ENCODE peak calls at places on chromosomes 4 and X, in ten cellular contexts. One of them, this sample, is unnamed.
A peak's percentile ranks its signal among the peaks of the same experiment; 100 is the strongest.

GRCh38 chr4:55553442-55553841 is 6.7 kb upstream of the CLOCK start:
- DNase-seq in epithelial cell of esophagus: no peak
- DNase-seq in lung: peak; percentile 44
- DNase-seq in GM23338: peak; percentile 66
- DNase-seq in left ventricle myocardium inferior: no peak
- DNase-seq in fibroblast of the aortic adventitia: peak; percentile 78
- DNase-seq in OCI-LY7: peak; percentile 10
- DNase-seq in HFF-Myc: peak; percentile 32
- DNase-seq in right atrium auricular region: no peak
- DNase-seq in spleen: no peak
- DNase-seq in this sample: peak; percentile 28

GRCh38 chr4:164572877-164573279 is 181.1 kb upstream of the SMIM31 start:
- DNase-seq in left ventricle myocardium inferior: no peak
- DNase-seq in HFF-Myc: no peak
- DNase-seq in epithelial cell of esophagus: peak; percentile 84
- DNase-seq in right atrium auricular region: no peak
- DNase-seq in lung: no peak
- DNase-seq in spleen: no peak
- DNase-seq in GM23338: no peak
- DNase-seq in fibroblast of the aortic adventitia: peak; percentile 57
- DNase-seq in OCI-LY7: no peak
- DNase-seq in this sample: no peak

GRCh38 chrX:66162331-66162822 is 1.7 kb upstream of the HEPH start:
- DNase-seq in spleen: no peak
- DNase-seq in right atrium auricular region: no peak
- DNase-seq in OCI-LY7: no peak
- DNase-seq in left ventricle myocardium inferior: no peak
- DNase-seq in epithelial cell of esophagus: peak; percentile 23
- DNase-seq in lung: no peak
- DNase-seq in fibroblast of the aortic adventitia: no peak
- DNase-seq in GM23338: no peak
- DNase-seq in HFF-Myc: no peak
- DNase-seq in this sample: no peak

GRCh38 chrX:36908801-36909403 is 99.3 kb upstream of the FAM47C start:
- DNase-seq in left ventricle myocardium inferior: no peak
- DNase-seq in spleen: no peak
- DNase-seq in right atrium auricular region: no peak
- DNase-seq in OCI-LY7: peak; percentile 38
- DNase-seq in GM23338: peak; percentile 28
- DNase-seq in epithelial cell of esophagus: peak; percentile 34
- DNase-seq in fibroblast of the aortic adventitia: peak; percentile 31
- DNase-seq in HFF-Myc: no peak
- DNase-seq in lung: no peak
- DNase-seq in this sample: no peak

GRCh38 chr4:165324203-165324917 is 3.1 kb upstream of the MSMO1 start:
- DNase-seq in right atrium auricular region: no peak
- DNase-seq in GM23338: no peak
- DNase-seq in lung: no peak
- DNase-seq in OCI-LY7: no peak
- DNase-seq in epithelial cell of esophagus: no peak
- DNase-seq in HFF-Myc: no peak
- DNase-seq in fibroblast of the aortic adventitia: no peak
- DNase-seq in left ventricle myocardium inferior: no peak
- DNase-seq in spleen: no peak
- DNase-seq in this sample: no peak

GRCh38 chrX:141839856-141840255 is 1.7 kb downstream of the MAGEC3 start:
- DNase-seq in HFF-Myc: no peak
- DNase-seq in lung: no peak
- DNase-seq in right atrium auricular region: no peak
- DNase-seq in OCI-LY7: no peak
- DNase-seq in fibroblast of the aortic adventitia: no peak
- DNase-seq in left ventricle myocardium inferior: no peak
- DNase-seq in spleen: no peak
- DNase-seq in GM23338: no peak
- DNase-seq in epithelial cell of esophagus: no peak
- DNase-seq in this sample: no peak

GRCh38 chr4:137531951-137532868 is at the start of gene PCDH18:
- DNase-seq in GM23338: peak; percentile 93
- DNase-seq in right atrium auricular region: peak; percentile 94
- DNase-seq in epithelial cell of esophagus: peak; percentile 71
- DNase-seq in lung: peak; percentile 82
- DNase-seq in HFF-Myc: peak; percentile 100
- DNase-seq in left ventricle myocardium inferior: peak; percentile 85
- DNase-seq in OCI-LY7: no peak
- DNase-seq in spleen: no peak
- DNase-seq in fibroblast of the aortic adventitia: peak; percentile 99
- DNase-seq in this sample: peak; percentile 96

GRCh38 chr4:11729548-11729947 is 300.9 kb upstream of the HS3ST1 start:
- DNase-seq in HFF-Myc: no peak
- DNase-seq in OCI-LY7: no peak
- DNase-seq in fibroblast of the aortic adventitia: peak; percentile 54
- DNase-seq in right atrium auricular region: no peak
- DNase-seq in spleen: no peak
- DNase-seq in lung: no peak
- DNase-seq in GM23338: no peak
- DNase-seq in epithelial cell of esophagus: peak; percentile 61
- DNase-seq in left ventricle myocardium inferior: no peak
- DNase-seq in this sample: no peak

GRCh38 chr4:98617358-98618047 is 40.9 kb downstream of the TSPAN5 start:
- DNase-seq in GM23338: no peak
- DNase-seq in HFF-Myc: no peak
- DNase-seq in OCI-LY7: no peak
- DNase-seq in lung: no peak
- DNase-seq in epithelial cell of esophagus: no peak
- DNase-seq in fibroblast of the aortic adventitia: no peak
- DNase-seq in spleen: no peak
- DNase-seq in right atrium auricular region: no peak
- DNase-seq in left ventricle myocardium inferior: no peak
- DNase-seq in this sample: no peak

GRCh38 chr4:98615991-98616390 is 42.4 kb downstream of the TSPAN5 start:
- DNase-seq in left ventricle myocardium inferior: no peak
- DNase-seq in lung: no peak
- DNase-seq in spleen: no peak
- DNase-seq in right atrium auricular region: no peak
- DNase-seq in HFF-Myc: no peak
- DNase-seq in fibroblast of the aortic adventitia: no peak
- DNase-seq in epithelial cell of esophagus: no peak
- DNase-seq in GM23338: no peak
- DNase-seq in OCI-LY7: no peak
- DNase-seq in this sample: no peak

GRCh38 chr4:98619197-98619596 is 39.2 kb downstream of the TSPAN5 start:
- DNase-seq in OCI-LY7: no peak
- DNase-seq in GM23338: no peak
- DNase-seq in spleen: no peak
- DNase-seq in left ventricle myocardium inferior: no peak
- DNase-seq in right atrium auricular region: no peak
- DNase-seq in fibroblast of the aortic adventitia: no peak
- DNase-seq in lung: no peak
- DNase-seq in HFF-Myc: no peak
- DNase-seq in epithelial cell of esophagus: no peak
- DNase-seq in this sample: no peak

GRCh38 chr4:98620087-98620784 is 38.2 kb downstream of the TSPAN5 start:
- DNase-seq in epithelial cell of esophagus: no peak
- DNase-seq in left ventricle myocardium inferior: no peak
- DNase-seq in right atrium auricular region: no peak
- DNase-seq in HFF-Myc: no peak
- DNase-seq in OCI-LY7: no peak
- DNase-seq in GM23338: no peak
- DNase-seq in fibroblast of the aortic adventitia: no peak
- DNase-seq in spleen: no peak
- DNase-seq in lung: no peak
- DNase-seq in this sample: no peak

GRCh38 chr4:98618670-98619069 is 39.7 kb downstream of the TSPAN5 start:
- DNase-seq in GM23338: no peak
- DNase-seq in lung: no peak
- DNase-seq in fibroblast of the aortic adventitia: no peak
- DNase-seq in right atrium auricular region: no peak
- DNase-seq in spleen: no peak
- DNase-seq in left ventricle myocardium inferior: no peak
- DNase-seq in OCI-LY7: no peak
- DNase-seq in epithelial cell of esophagus: no peak
- DNase-seq in HFF-Myc: no peak
- DNase-seq in this sample: no peak
- H3K4me3 ChIP-seq in GM23338: no peak overlapping the region
- H3K4me3 ChIP-seq in lung: no peak overlapping the region
- H3K4me3 ChIP-seq in fibroblast of the aortic adventitia: no peak overlapping the region
- H3K4me3 ChIP-seq in right atrium auricular region: no peak overlapping the region
- H3K4me3 ChIP-seq in spleen: no peak overlapping the region
- H3K4me3 ChIP-seq in left ventricle myocardium inferior: no peak overlapping the region
- H3K4me3 ChIP-seq in OCI-LY7: no peak overlapping the region
- H3K4me3 ChIP-seq in epithelial cell of esophagus: no peak overlapping the region
- H3K4me3 ChIP-seq in HFF-Myc: no peak overlapping the region
- H3K4me3 ChIP-seq in this sample: no peak overlapping the region

GRCh38 chr4:82785248-82786003 is 13.2 kb downstream of the SCD5 start:
- DNase-seq in fibroblast of the aortic adventitia: peak; percentile 93
- DNase-seq in epithelial cell of esophagus: peak; percentile 89
- DNase-seq in spleen: no peak
- DNase-seq in left ventricle myocardium inferior: no peak
- DNase-seq in HFF-Myc: peak; percentile 74
- DNase-seq in right atrium auricular region: peak; percentile 44
- DNase-seq in OCI-LY7: no peak
- DNase-seq in lung: no peak
- DNase-seq in GM23338: peak; percentile 73
- DNase-seq in this sample: peak; percentile 84
- H3K4me3 ChIP-seq in fibroblast of the aortic adventitia: peak overlapping the region; percentile 47
- H3K4me3 ChIP-seq in epithelial cell of esophagus: no peak overlapping the region
- H3K4me3 ChIP-seq in spleen: no peak overlapping the region
- H3K4me3 ChIP-seq in left ventricle myocardium inferior: no peak overlapping the region
- H3K4me3 ChIP-seq in HFF-Myc: no peak overlapping the region
- H3K4me3 ChIP-seq in right atrium auricular region: no peak overlapping the region
- H3K4me3 ChIP-seq in OCI-LY7: no peak overlapping the region
- H3K4me3 ChIP-seq in lung: no peak overlapping the region
- H3K4me3 ChIP-seq in GM23338: peak overlapping the region; percentile 11
- H3K4me3 ChIP-seq in this sample: peak overlapping the region; percentile 24

GRCh38 chr4:2932951-2933565 is 30.1 kb downstream of the NOP14 start:
- DNase-seq in GM23338: no peak
- DNase-seq in right atrium auricular region: no peak
- DNase-seq in lung: no peak
- DNase-seq in fibroblast of the aortic adventitia: no peak
- DNase-seq in OCI-LY7: no peak
- DNase-seq in left ventricle myocardium inferior: peak; percentile 18
- DNase-seq in HFF-Myc: no peak
- DNase-seq in spleen: no peak
- DNase-seq in epithelial cell of esophagus: no peak
- DNase-seq in this sample: no peak

GRCh38 chr4:2932561-2932950 is 30.6 kb downstream of the NOP14 start:
- DNase-seq in right atrium auricular region: no peak
- DNase-seq in epithelial cell of esophagus: no peak
- DNase-seq in left ventricle myocardium inferior: no peak
- DNase-seq in GM23338: no peak
- DNase-seq in fibroblast of the aortic adventitia: no peak
- DNase-seq in spleen: peak; percentile 82
- DNase-seq in lung: no peak
- DNase-seq in HFF-Myc: no peak
- DNase-seq in OCI-LY7: no peak
- DNase-seq in this sample: no peak

GRCh38 chr4:2934077-2934812 is 29.0 kb downstream of the NOP14 start:
- DNase-seq in right atrium auricular region: peak; percentile 83
- DNase-seq in epithelial cell of esophagus: peak; percentile 53
- DNase-seq in OCI-LY7: peak; percentile 28
- DNase-seq in lung: peak; percentile 68
- DNase-seq in GM23338: peak; percentile 51
- DNase-seq in HFF-Myc: no peak
- DNase-seq in spleen: peak; percentile 92
- DNase-seq in left ventricle myocardium inferior: peak; percentile 68
- DNase-seq in fibroblast of the aortic adventitia: peak; percentile 54
- DNase-seq in this sample: no peak

GRCh38 chr4:2934813-2935761 is 28.1 kb downstream of the NOP14 start:
- DNase-seq in lung: peak; percentile 93
- DNase-seq in right atrium auricular region: peak; percentile 93
- DNase-seq in fibroblast of the aortic adventitia: peak; percentile 86
- DNase-seq in GM23338: peak; percentile 93
- DNase-seq in epithelial cell of esophagus: peak; percentile 94
- DNase-seq in spleen: peak; percentile 98
- DNase-seq in left ventricle myocardium inferior: peak; percentile 95
- DNase-seq in HFF-Myc: peak; percentile 69
- DNase-seq in OCI-LY7: peak; percentile 96
- DNase-seq in this sample: peak; percentile 59

DNA sequence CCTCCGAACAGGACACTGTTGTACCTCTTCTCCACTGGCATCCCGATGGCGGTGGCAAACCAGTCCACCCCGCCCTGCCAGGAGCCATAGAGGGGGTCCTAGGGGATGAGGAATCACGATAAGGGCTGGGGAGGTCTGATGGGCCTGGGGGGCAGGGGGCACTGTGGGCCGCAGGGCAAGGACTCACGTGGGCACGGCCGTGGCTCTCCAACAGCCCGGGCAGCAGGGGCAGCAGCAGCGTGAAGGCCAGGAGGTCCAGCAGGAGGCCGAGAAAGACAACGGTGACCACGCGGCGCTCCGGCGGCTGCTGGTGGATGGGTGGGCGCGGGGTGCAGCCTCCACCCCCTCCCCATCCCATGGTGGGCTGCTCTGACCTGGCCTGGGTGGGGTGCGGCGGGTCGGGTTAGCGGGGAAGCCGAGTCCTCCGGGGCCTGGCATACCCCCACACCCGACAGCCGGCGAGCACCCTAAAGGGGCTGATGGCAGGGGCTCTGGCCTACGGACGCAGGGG is 29.6 kb downstream of the NOP14 start:
- DNase-seq in right atrium auricular region: no peak
- DNase-seq in lung: no peak
- DNase-seq in HFF-Myc: no peak
- DNase-seq in GM23338: no peak
- DNase-seq in OCI-LY7: no peak
- DNase-seq in epithelial cell of esophagus: no peak
- DNase-seq in left ventricle myocardium inferior: peak; percentile 22
- DNase-seq in fibroblast of the aortic adventitia: no peak
- DNase-seq in spleen: no peak
- DNase-seq in this sample: no peak
- H3K4me3 ChIP-seq in right atrium auricular region: peak overlapping the region; percentile 75
- H3K4me3 ChIP-seq in lung: peak overlapping the region; percentile 2
- H3K4me3 ChIP-seq in HFF-Myc: peak overlapping the region; percentile 71
- H3K4me3 ChIP-seq in GM23338: peak overlapping the region; percentile 67
- H3K4me3 ChIP-seq in OCI-LY7: peak overlapping the region; percentile 76
- H3K4me3 ChIP-seq in epithelial cell of esophagus: peak overlapping the region; percentile 56
- H3K4me3 ChIP-seq in left ventricle myocardium inferior: peak overlapping the region; percentile 84
- H3K4me3 ChIP-seq in fibroblast of the aortic adventitia: peak overlapping the region; percentile 89
- H3K4me3 ChIP-seq in spleen: peak overlapping the region; percentile 89
- H3K4me3 ChIP-seq in this sample: peak overlapping the region; percentile 65

DNA sequence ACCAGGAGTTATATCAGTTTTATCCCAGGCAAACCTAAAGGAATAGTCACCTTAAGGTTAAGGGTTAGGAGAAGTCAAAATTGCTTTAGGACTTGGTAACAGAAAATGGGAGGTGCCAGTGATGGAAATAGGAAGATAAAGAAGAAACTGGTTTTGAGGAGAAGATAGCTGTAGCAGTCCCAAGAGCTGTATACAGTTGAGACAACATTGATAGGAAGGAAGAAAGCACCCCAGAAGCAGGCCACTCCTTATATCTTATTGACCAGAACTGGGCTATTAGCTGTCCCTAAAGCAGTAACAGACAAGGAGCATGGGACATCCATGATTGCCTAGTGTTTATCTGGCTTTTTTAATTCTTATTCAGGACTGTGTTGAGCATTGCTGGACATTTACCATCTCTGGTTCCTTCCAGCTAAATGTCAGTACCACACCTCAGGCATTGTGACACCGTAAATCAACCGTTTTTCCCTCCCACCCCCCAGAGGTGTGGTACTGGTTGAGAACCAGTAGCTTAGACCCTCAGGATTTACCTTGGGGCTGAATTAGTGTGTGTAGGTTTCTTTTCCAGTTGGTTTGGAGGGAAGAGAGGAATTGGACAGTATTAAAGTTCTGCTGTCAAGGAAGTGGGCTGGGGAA is 2.0 kb upstream of the PGRMC2 start:
- DNase-seq in fibroblast of the aortic adventitia: no peak
- DNase-seq in HFF-Myc: no peak
- DNase-seq in OCI-LY7: no peak
- DNase-seq in right atrium auricular region: no peak
- DNase-seq in lung: no peak
- DNase-seq in left ventricle myocardium inferior: no peak
- DNase-seq in GM23338: no peak
- DNase-seq in spleen: no peak
- DNase-seq in epithelial cell of esophagus: no peak
- DNase-seq in this sample: no peak
- H3K4me3 ChIP-seq in fibroblast of the aortic adventitia: no peak overlapping the region
- H3K4me3 ChIP-seq in HFF-Myc: no peak overlapping the region
- H3K4me3 ChIP-seq in OCI-LY7: peak overlapping the region; percentile 98
- H3K4me3 ChIP-seq in right atrium auricular region: no peak overlapping the region
- H3K4me3 ChIP-seq in lung: no peak overlapping the region
- H3K4me3 ChIP-seq in left ventricle myocardium inferior: no peak overlapping the region
- H3K4me3 ChIP-seq in GM23338: peak overlapping the region; percentile 95
- H3K4me3 ChIP-seq in spleen: peak overlapping the region; percentile 92
- H3K4me3 ChIP-seq in epithelial cell of esophagus: peak overlapping the region; percentile 74
- H3K4me3 ChIP-seq in this sample: no peak overlapping the region